ENCODE peak calls at places on chromosomes 13 and 19, in nine cellular contexts. J is nephron progenitor cell, P is cardiac fibroblast, G is progenitor cell of endocrine pancreas, B is tibial nerve, D is thoracic aorta, W is B cell, N is GM12865, E is heart right ventricle. V is an unnamed sample.

GRCh38 chr19:14941189-14941588 is at the start of gene OR7C2:
- DNase-seq in J (no peak), P (no peak), G (no peak), B (no peak), D (no peak), W (no peak), N (no peak), E (no peak), V (no peak)

GRCh38 chr13:47038196-47038595 is 141.3 kb upstream of the HTR2A start:
- DNase-seq in J (no peak), P (peak; percentile 13), G (no peak), B (no peak), D (no peak), W (no peak), N (no peak), E (no peak), V (no peak)

GRCh38 chr19:51422053-51422448 is 4.6 kb upstream of the SIGLEC10 start:
- DNase-seq in J (peak; percentile 99), P (peak; percentile 74), G (peak; percentile 97), B (peak; percentile 56), D (no peak), W (peak; percentile 90), N (peak; percentile 86), E (peak; percentile 81), V (peak; percentile 83)

GRCh38 chr13:113552786-113553540 is 31.6 kb upstream of the TFDP1 start:
- DNase-seq in J (no peak), P (no peak), G (no peak), B (no peak), D (no peak), W (no peak), N (no peak), E (no peak), V (peak; percentile 48)

GRCh38 chr19:42412661-42413076 is 14.5 kb downstream of the LIPE start:
- DNase-seq in J (no peak), P (no peak), G (no peak), B (no peak), D (no peak), W (no peak), N (no peak), E (no peak), V (no peak)

GRCh38 chr13:23871616-23872220 is 17.5 kb downstream of the MIPEP start:
- DNase-seq in J (no peak), P (peak; percentile 69), G (no peak), B (no peak), D (no peak), W (peak; percentile 37), N (no peak), E (no peak), V (no peak)

GRCh38 chr13:60612593-60612992 is 215.6 kb downstream of the TDRD3 start:
- DNase-seq in J (no peak), P (peak; percentile 19), G (no peak), B (no peak), D (no peak), W (no peak), N (no peak), E (no peak), V (no peak)

GRCh38 chr13:76936736-76937135 is 11.6 kb upstream of the ACOD1 start:
- DNase-seq in J (no peak), P (peak; percentile 48), G (no peak), B (no peak), D (no peak), W (no peak), N (no peak), E (no peak), V (no peak)

GRCh38 chr13:91632071-91632470 is 233.7 kb downstream of the GPC5 start:
- DNase-seq in J (no peak), P (no peak), G (no peak), B (no peak), D (no peak), W (no peak), N (no peak), E (no peak), V (no peak)

GRCh38 chr19:55376381-55376933 is at the start of gene TMEM190:
- DNase-seq in J (peak; percentile 41), P (no peak), G (no peak), B (no peak), D (no peak), W (no peak), N (no peak), E (no peak), V (no peak)

GRCh38 chr13:76816394-76816793 is 69.8 kb downstream of the KCTD12 start:
- DNase-seq in J (no peak), P (no peak), G (no peak), B (no peak), D (no peak), W (no peak), N (peak; percentile 50), E (no peak), V (no peak)

GRCh38 chr19:14561832-14562351 is 10.0 kb downstream of the NDUFB7 start:
- DNase-seq in J (no peak), P (peak; percentile 37), G (no peak), B (no peak), D (no peak), W (no peak), N (peak; percentile 61), E (peak; percentile 45), V (no peak)

GRCh38 chr19:16590876-16591802 is 18.9 kb upstream of the SLC35E1 start:
- DNase-seq in J (no peak), P (no peak), G (no peak), B (no peak), D (no peak), W (no peak), N (no peak), E (no peak), V (no peak)

GRCh38 chr13:98834254-98834960 is 81.9 kb upstream of the SLC15A1 start:
- DNase-seq in J (no peak), P (no peak), G (no peak), B (no peak), D (no peak), W (no peak), N (no peak), E (no peak), V (no peak)

GRCh38 chr13:98838776-98839175 is 86.3 kb upstream of the SLC15A1 start:
- DNase-seq in J (no peak), P (no peak), G (no peak), B (no peak), D (no peak), W (no peak), N (no peak), E (no peak), V (no peak)

GRCh38 chr13:98839826-98840769 is 87.6 kb upstream of the SLC15A1 start:
- DNase-seq in J (peak; percentile 76), P (peak; percentile 69), G (peak; percentile 44), B (peak; percentile 33), D (no peak), W (peak; percentile 38), N (peak; percentile 56), E (peak; percentile 56), V (no peak)

GRCh38 chr13:98835156-98835555 is 82.7 kb upstream of the SLC15A1 start:
- DNase-seq in J (no peak), P (no peak), G (no peak), B (no peak), D (no peak), W (no peak), N (no peak), E (no peak), V (no peak)

GRCh38 chr13:98837896-98838295 is 85.4 kb upstream of the SLC15A1 start:
- DNase-seq in J (no peak), P (no peak), G (no peak), B (no peak), D (no peak), W (no peak), N (no peak), E (no peak), V (no peak)
- TF ChIP-seq CTCF in J (no peak), P (no peak), G (no peak), B (no peak), D (no peak), W (no peak), N (no peak), E (no peak), V (no peak)

DNA sequence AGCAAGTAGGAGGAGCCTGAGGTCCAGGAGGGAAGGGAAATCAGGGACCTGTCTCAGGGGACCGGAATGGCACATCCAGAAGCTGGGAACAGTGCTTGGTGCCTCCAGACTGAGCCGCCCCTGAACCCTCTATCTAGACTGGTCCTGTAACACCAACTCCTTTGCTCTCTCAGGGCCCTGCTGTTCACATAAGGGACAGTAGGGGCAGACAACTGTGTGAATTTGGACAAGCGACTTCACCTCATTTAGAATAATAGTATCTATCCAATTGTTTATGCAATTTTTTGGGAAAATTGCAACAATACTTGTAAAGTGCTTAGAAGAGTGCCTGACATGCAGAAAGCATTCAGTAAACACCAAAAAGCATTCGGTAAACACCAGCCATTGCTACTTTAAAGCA is 14.0 kb downstream of the SYMPK start:
- DNase-seq in J (no peak), P (peak; percentile 17), G (no peak), B (no peak), D (no peak), W (no peak), N (no peak), E (no peak), V (no peak)
- TF ChIP-seq CTCF in J (peak; percentile 13), P (peak; percentile 46), G (peak; percentile 46), B (no peak), D (no peak), W (peak; percentile 17), N (peak; percentile 20), E (no peak), V (no peak)

GRCh38 chr13:44052843-44053607 is 173.3 kb downstream of the LACC1 start:
- DNase-seq in J (peak; percentile 40), P (peak; percentile 28), G (no peak), B (no peak), D (peak; percentile 7), W (no peak), N (no peak), E (no peak), V (no peak)
- TF ChIP-seq CTCF in J (no peak), P (no peak), G (no peak), B (no peak), D (no peak), W (no peak), N (no peak), E (no peak), V (no peak)

GRCh38 chr19:40716655-40717324 is at the start of the genes COQ8B and ITPKC:
- DNase-seq in J (peak; percentile 100), P (peak; percentile 98), G (peak; percentile 100), B (peak; percentile 100), D (peak; percentile 97), W (peak; percentile 99), N (peak; percentile 96), E (peak; percentile 100), V (peak; percentile 96)
- TF ChIP-seq CTCF in J (no peak), P (no peak), G (peak; percentile 31), B (peak; percentile 32), D (no peak), W (peak; percentile 22), N (peak; percentile 3), E (peak; percentile 40), V (no peak)